ENCODE peak calls at places on chromosomes 5 and 9, in nine cellular contexts. Q is AG04450, W is skeletal muscle cell, I is hepatocyte, A is thoracic aorta, N is HAP-1, F is cardiac fibroblast, X is Panc1, U is upper lobe of right lung. S is an unnamed sample.

GRCh38 chr5:174692982-174693422 is 31.4 kb upstream of the MSX2 start:
- DNase-seq in W (no peak), A (no peak), N (peak), X (no peak), I (peak), U (no peak), Q (no peak), F (no peak), S (no peak)

GRCh38 chr9:81559197-81559596 is 130.2 kb downstream of the TLE1 start:
- DNase-seq in U (no peak), A (no peak), F (no peak), W (no peak), X (no peak), I (no peak), Q (no peak), N (no peak), S (no peak)

GRCh38 chr5:122907238-122907637 is 61.8 kb downstream of the SNX24 start:
- DNase-seq in F (peak), Q (no peak), X (no peak), U (no peak), N (peak), A (no peak), W (no peak), I (peak), S (no peak)

GRCh38 chr5:158699336-158699735 is 400.4 kb downstream of the EBF1 start:
- DNase-seq in U (no peak), A (no peak), I (no peak), N (no peak), Q (no peak), X (no peak), W (no peak), F (no peak), S (no peak)

GRCh38 chr9:121952611-121953010 is 140.5 kb downstream of the TTLL11 start:
- DNase-seq in W (no peak), N (no peak), I (no peak), Q (no peak), X (no peak), A (no peak), U (no peak), F (no peak), S (no peak)

GRCh38 chr9:72635197-72635596 is 113.8 kb downstream of the TMC1 start:
- DNase-seq in A (no peak), X (no peak), F (no peak), U (no peak), I (no peak), Q (no peak), W (no peak), N (peak), S (no peak)

GRCh38 chr5:124742983-124743533 is 3.4 kb downstream of the ZNF608 start:
- DNase-seq in Q (peak), X (no peak), W (no peak), U (no peak), N (peak), F (peak), A (no peak), I (peak), S (no peak)

GRCh38 chr5:173644700-173645436 is 28.4 kb upstream of the BOD1 start:
- DNase-seq in F (no peak), Q (no peak), U (no peak), W (no peak), N (no peak), I (no peak), A (no peak), X (no peak), S (no peak)

GRCh38 chr9:22357016-22357415 is 89.6 kb upstream of the DMRTA1 start:
- DNase-seq in I (no peak), X (no peak), Q (no peak), U (no peak), A (no peak), F (no peak), N (no peak), W (no peak), S (no peak)

GRCh38 chr9:127455299-127455992 is 4.1 kb downstream of the LRSAM1 start:
- DNase-seq in Q (no peak), A (no peak), U (peak), I (no peak), X (no peak), W (no peak), F (no peak), N (no peak), S (no peak)

GRCh38 chr5:17401509-17402290 is 96.3 kb upstream of the TAF11L2 start:
- DNase-seq in Q (no peak), N (peak), I (no peak), F (no peak), A (no peak), W (no peak), X (no peak), U (no peak), S (no peak)

GRCh38 chr5:29899583-29899982 is 1293.9 kb upstream of the CDH6 start:
- DNase-seq in N (no peak), W (no peak), F (no peak), Q (no peak), X (no peak), I (peak), A (no peak), U (no peak), S (no peak)

GRCh38 chr9:122642226-122642625 is 15.2 kb downstream of the OR1B1 start:
- DNase-seq in U (no peak), A (no peak), X (no peak), F (no peak), I (no peak), Q (no peak), W (no peak), N (no peak), S (no peak)

GRCh38 chr9:134644715-134645606 is 3.4 kb downstream of the COL5A1 start:
- DNase-seq in A (peak), I (peak), Q (peak), N (no peak), W (peak), F (peak), U (no peak), X (no peak), S (no peak)

DNA sequence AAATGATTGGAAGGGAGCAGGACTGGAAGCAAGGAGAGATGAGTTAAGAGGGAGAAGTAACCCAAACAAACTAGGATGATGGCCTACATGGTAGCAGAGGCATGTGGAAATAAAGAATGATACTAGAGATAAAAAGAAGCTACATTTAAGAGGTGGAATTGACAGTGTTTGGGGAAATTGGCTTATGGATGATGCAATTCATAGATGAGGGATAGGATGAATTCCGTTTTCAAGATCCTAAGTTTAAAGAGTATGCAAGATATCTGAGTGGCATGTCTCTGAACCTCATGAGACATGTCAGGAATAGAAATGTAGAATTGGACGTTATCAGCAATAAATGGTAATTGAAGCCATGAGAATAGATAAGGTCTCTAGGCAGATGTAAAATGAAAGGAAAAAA is 73.6 kb downstream of the RPS23 start:
- DNase-seq in W (no peak), U (no peak), N (no peak), Q (no peak), I (no peak), F (no peak), X (no peak), A (no peak), S (no peak)
- H3K4me3 ChIP-seq in W (no peak), U (no peak), N (no peak), Q (no peak), I (no peak), F (no peak), X (no peak), A (no peak), S (no peak)

GRCh38 chr9:130932220-130933069 is 6.6 kb downstream of the FIBCD1 start:
- DNase-seq in W (no peak), U (peak), Q (no peak), N (no peak), A (no peak), F (peak), X (no peak), I (peak), S (no peak)

GRCh38 chr9:130934702-130935659 is 4.1 kb downstream of the FIBCD1 start:
- DNase-seq in F (peak), A (no peak), Q (no peak), U (no peak), X (no peak), W (no peak), N (no peak), I (no peak), S (no peak)

GRCh38 chr9:130931508-130932150 is 7.4 kb downstream of the FIBCD1 start:
- DNase-seq in Q (no peak), U (no peak), X (no peak), F (no peak), A (no peak), I (no peak), N (no peak), W (no peak), S (no peak)

GRCh38 chr9:130934246-130934645 is 4.8 kb downstream of the FIBCD1 start:
- DNase-seq in W (no peak), A (no peak), N (no peak), F (no peak), Q (no peak), U (no peak), X (no peak), I (no peak), S (no peak)

GRCh38 chr9:130933114-130934046 is 5.7 kb downstream of the FIBCD1 start:
- DNase-seq in U (no peak), F (peak), Q (no peak), I (peak), A (no peak), X (no peak), N (no peak), W (no peak), S (no peak)
- H3K4me3 ChIP-seq in U (no peak), F (no peak), Q (peak), I (no peak), A (no peak), X (no peak), N (no peak), W (no peak), S (no peak)

GRCh38 chr5:80963966-80964481 is 3.9 kb downstream of the RASGRF2 start:
- DNase-seq in W (no peak), N (no peak), A (no peak), F (no peak), X (no peak), Q (no peak), I (no peak), U (no peak), S (no peak)

GRCh38 chr5:80962630-80963520 is 2.7 kb downstream of the RASGRF2 start:
- DNase-seq in I (no peak), Q (no peak), F (no peak), A (no peak), U (no peak), N (no peak), W (no peak), X (no peak), S (no peak)

GRCh38 chr5:80963521-80963895 is 3.3 kb downstream of the RASGRF2 start:
- DNase-seq in N (peak), Q (no peak), W (no peak), A (no peak), F (no peak), U (no peak), X (no peak), I (no peak), S (no peak)

GRCh38 chr5:80964491-80964890 is 4.3 kb downstream of the RASGRF2 start:
- DNase-seq in N (no peak), X (no peak), F (no peak), Q (no peak), W (no peak), U (no peak), I (no peak), A (no peak), S (no peak)

GRCh38 chr5:80964919-80965318 is 4.8 kb downstream of the RASGRF2 start:
- DNase-seq in U (no peak), F (no peak), N (no peak), I (no peak), Q (no peak), W (no peak), X (no peak), A (no peak), S (no peak)
- H3K4me3 ChIP-seq in U (no peak), F (no peak), N (no peak), I (no peak), Q (peak), W (no peak), X (peak), A (no peak), S (no peak)

DNA sequence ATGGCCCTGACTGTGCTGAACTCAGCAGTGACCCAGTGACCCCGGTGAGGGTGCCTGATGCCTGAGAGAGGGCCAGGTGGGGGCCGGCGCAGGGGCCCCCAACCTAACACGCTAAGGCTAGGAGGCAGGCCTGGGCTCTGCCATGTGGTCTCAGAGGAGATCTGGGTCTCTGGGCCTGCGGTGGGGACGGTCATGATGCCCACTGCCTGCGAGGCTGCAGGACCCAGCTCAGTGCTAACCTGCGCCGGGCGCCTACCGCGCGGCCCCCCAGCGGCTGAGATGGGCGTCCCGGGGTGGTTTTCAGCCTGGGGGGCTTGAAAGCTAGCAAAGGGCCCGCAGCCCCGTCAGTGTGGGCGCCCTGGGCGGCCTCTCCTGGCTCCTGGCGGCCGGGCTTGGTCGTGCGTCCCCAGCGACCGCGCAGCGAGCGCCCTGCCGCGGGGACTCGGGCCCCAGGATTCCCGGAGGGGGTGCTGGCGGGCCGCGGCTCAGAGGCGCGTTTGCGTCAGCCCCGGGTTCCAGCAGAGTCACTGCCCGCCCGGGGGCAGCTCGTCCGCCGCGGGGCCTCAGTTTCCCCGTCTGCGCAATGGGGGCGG is 2.5 kb downstream of the EGFL7 start:
- DNase-seq in I (peak), A (no peak), U (no peak), Q (no peak), W (no peak), X (no peak), F (no peak), N (peak), S (no peak)
- H3K4me3 ChIP-seq in I (peak), A (peak), U (peak), Q (peak), W (peak), X (peak), F (peak), N (peak), S (peak)

DNA sequence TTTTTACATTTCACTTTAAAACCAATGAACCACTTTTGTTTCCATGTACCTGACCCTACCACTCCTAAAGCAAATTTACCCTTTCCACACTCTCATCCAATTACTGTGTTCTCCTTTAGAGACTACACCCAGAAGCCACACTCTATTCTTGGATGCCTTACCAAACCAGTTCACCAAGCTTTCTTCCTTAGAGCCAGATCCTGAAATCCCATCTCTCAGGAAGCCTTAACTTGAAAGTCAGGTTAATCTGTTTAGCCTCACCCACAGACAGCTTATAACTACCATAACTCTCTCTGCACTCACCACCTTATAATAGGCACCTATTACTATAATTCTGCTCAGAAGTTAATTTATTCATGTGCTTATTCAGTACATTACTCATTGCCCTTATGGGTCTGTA is 4.3 kb downstream of the CSNK1A1 start:
- DNase-seq in N (no peak), I (peak), A (no peak), Q (no peak), F (peak), W (no peak), U (no peak), X (no peak), S (no peak)
- H3K4me3 ChIP-seq in N (no peak), I (peak), A (peak), Q (peak), F (no peak), W (peak), U (no peak), X (no peak), S (no peak)

GRCh38 chr5:15366676-15367391 is 133.1 kb upstream of the FBXL7 start:
- DNase-seq in X (no peak), W (no peak), N (no peak), F (peak), U (no peak), Q (no peak), A (no peak), I (no peak), S (no peak)

GRCh38 chr5:15368835-15369234 is 131.1 kb upstream of the FBXL7 start:
- DNase-seq in X (no peak), U (no peak), Q (no peak), W (no peak), F (no peak), A (no peak), I (no peak), N (no peak), S (no peak)

GRCh38 chr5:15367501-15367900 is 132.5 kb upstream of the FBXL7 start:
- DNase-seq in W (no peak), X (no peak), F (no peak), N (no peak), I (no peak), Q (no peak), U (no peak), A (no peak), S (no peak)

GRCh38 chr5:15365040-15365439 is 134.9 kb upstream of the FBXL7 start:
- DNase-seq in U (no peak), A (no peak), F (peak), X (no peak), N (no peak), I (no peak), W (no peak), Q (no peak), S (no peak)
- H3K4me3 ChIP-seq in U (no peak), A (no peak), F (no peak), X (no peak), N (no peak), I (no peak), W (no peak), Q (no peak), S (no peak)

S was measured in CD8-positive, alpha-beta T cell.